ENCODE peak calls at places on chromosomes 3 and 15, in four cellular contexts. I, S, X and T are unnamed samples.

GRCh38 chr3:100084100-100084806 is 30.0 kb downstream of the FILIP1L start:
- DNase-seq in I (no peak), S (no peak), X (no peak), T (no peak)

GRCh38 chr3:46008058-46008457 is 12.4 kb upstream of the FYCO1 start:
- DNase-seq in I (no peak), S (no peak), X (no peak), T (no peak)

GRCh38 chr15:63013052-63013808 is 29.3 kb upstream of the TPM1 start:
- DNase-seq in I (peak), S (no peak), X (no peak), T (no peak)

GRCh38 chr3:62376187-62376720 is 2.9 kb upstream of the FEZF2 start:
- DNase-seq in I (no peak), S (no peak), X (no peak), T (no peak)

GRCh38 chr15:62495670-62496328 is 330.7 kb upstream of the C2CD4B start:
- DNase-seq in I (peak), S (no peak), X (no peak), T (no peak)

GRCh38 chr15:76994496-76994895 is 430 bp upstream of the PSTPIP1 start:
- DNase-seq in I (no peak), S (no peak), X (no peak), T (no peak)

GRCh38 chr3:50324351-50325144 is 2.0 kb upstream of the HYAL2 start:
- DNase-seq in I (peak), S (no peak), X (peak), T (peak)

GRCh38 chr3:59783468-59783988 is 733.7 kb upstream of the CFAP20DC start:
- DNase-seq in I (no peak), S (no peak), X (no peak), T (no peak)

GRCh38 chr3:128875556-128876120 is 3.8 kb upstream of the ACAD9 start:
- DNase-seq in I (peak), S (no peak), X (peak), T (no peak)

GRCh38 chr3:191388823-191389222 is 58.5 kb upstream of the UTS2B start:
- DNase-seq in I (peak), S (no peak), X (no peak), T (no peak)

GRCh38 chr3:14505001-14505802 is 34.9 kb downstream of the GRIP2 start:
- DNase-seq in I (no peak), S (no peak), X (no peak), T (peak)

GRCh38 chr15:39018966-39019365 is 454.4 kb upstream of the RASGRP1 start:
- DNase-seq in I (no peak), S (no peak), X (no peak), T (no peak)